ENCODE peak calls at places on chromosomes 1 and 21, in ten cellular contexts. One of them, this sample, is unnamed. For H3K4me1, the result is how much of the 10 kb centered on the place peaks cover.

GRCh38 chr1:190754769-190755168 is 277.1 kb upstream of the BRINP3 start:
- DNase-seq in IMR-90: peak
- DNase-seq in gastrocnemius medialis: no peak
- DNase-seq in esophagus squamous epithelium: no peak
- DNase-seq in A549: peak
- DNase-seq in GM12878: no peak
- DNase-seq in ovary: no peak
- DNase-seq in stomach: no peak
- DNase-seq in transverse colon: no peak
- DNase-seq in tibial nerve: no peak
- DNase-seq in this sample: no peak

GRCh38 chr21:36910581-36911307 is 55.7 kb downstream of the HLCS start:
- DNase-seq in IMR-90: peak
- DNase-seq in gastrocnemius medialis: no peak
- DNase-seq in esophagus squamous epithelium: no peak
- DNase-seq in A549: peak
- DNase-seq in GM12878: no peak
- DNase-seq in ovary: no peak
- DNase-seq in stomach: no peak
- DNase-seq in transverse colon: no peak
- DNase-seq in tibial nerve: no peak
- DNase-seq in this sample: no peak

GRCh38 chr1:84433253-84434080 is 35.2 kb downstream of the DNASE2B start:
- DNase-seq in IMR-90: peak
- DNase-seq in gastrocnemius medialis: peak
- DNase-seq in esophagus squamous epithelium: no peak
- DNase-seq in A549: peak
- DNase-seq in GM12878: peak
- DNase-seq in ovary: no peak
- DNase-seq in stomach: peak
- DNase-seq in transverse colon: peak
- DNase-seq in tibial nerve: peak
- DNase-seq in this sample: peak

GRCh38 chr1:244114895-244115294 is 63.8 kb downstream of the ZBTB18 start:
- DNase-seq in IMR-90: peak
- DNase-seq in gastrocnemius medialis: no peak
- DNase-seq in esophagus squamous epithelium: no peak
- DNase-seq in A549: no peak
- DNase-seq in GM12878: no peak
- DNase-seq in ovary: no peak
- DNase-seq in stomach: no peak
- DNase-seq in transverse colon: no peak
- DNase-seq in tibial nerve: no peak
- DNase-seq in this sample: no peak

GRCh38 chr1:9294910-9295636 is 2.4 kb downstream of the SPSB1 start:
- DNase-seq in IMR-90: peak
- DNase-seq in gastrocnemius medialis: no peak
- DNase-seq in esophagus squamous epithelium: no peak
- DNase-seq in A549: peak
- DNase-seq in GM12878: no peak
- DNase-seq in ovary: no peak
- DNase-seq in stomach: no peak
- DNase-seq in transverse colon: peak
- DNase-seq in tibial nerve: peak
- DNase-seq in this sample: no peak

GRCh38 chr1:9410737-9411297 is 118.1 kb downstream of the SPSB1 start:
- DNase-seq in IMR-90: peak
- DNase-seq in gastrocnemius medialis: no peak
- DNase-seq in esophagus squamous epithelium: no peak
- DNase-seq in A549: peak
- DNase-seq in GM12878: peak
- DNase-seq in ovary: no peak
- DNase-seq in stomach: no peak
- DNase-seq in transverse colon: no peak
- DNase-seq in tibial nerve: peak
- DNase-seq in this sample: no peak

GRCh38 chr21:45465105-45465504 is 60.1 kb downstream of the COL18A1 start:
- DNase-seq in IMR-90: no peak
- DNase-seq in gastrocnemius medialis: no peak
- DNase-seq in esophagus squamous epithelium: no peak
- DNase-seq in A549: no peak
- DNase-seq in GM12878: no peak
- DNase-seq in ovary: no peak
- DNase-seq in stomach: no peak
- DNase-seq in transverse colon: no peak
- DNase-seq in tibial nerve: no peak
- DNase-seq in this sample: no peak

GRCh38 chr1:231990388-231990787 is 363.8 kb downstream of the DISC1 start:
- DNase-seq in IMR-90: no peak
- DNase-seq in gastrocnemius medialis: no peak
- DNase-seq in esophagus squamous epithelium: no peak
- DNase-seq in A549: no peak
- DNase-seq in GM12878: no peak
- DNase-seq in ovary: no peak
- DNase-seq in stomach: no peak
- DNase-seq in transverse colon: no peak
- DNase-seq in tibial nerve: peak
- DNase-seq in this sample: peak

GRCh38 chr1:113396585-113396984 is 6.3 kb downstream of the MAGI3 start:
- DNase-seq in IMR-90: peak
- DNase-seq in gastrocnemius medialis: no peak
- DNase-seq in esophagus squamous epithelium: no peak
- DNase-seq in A549: peak
- DNase-seq in GM12878: no peak
- DNase-seq in ovary: no peak
- DNase-seq in stomach: no peak
- DNase-seq in transverse colon: no peak
- DNase-seq in tibial nerve: no peak
- DNase-seq in this sample: no peak

GRCh38 chr1:16904560-16905111 is 8.9 kb downstream of the RNU1-2 start:
- DNase-seq in IMR-90: peak
- DNase-seq in gastrocnemius medialis: peak
- DNase-seq in esophagus squamous epithelium: peak
- DNase-seq in A549: peak
- DNase-seq in GM12878: peak
- DNase-seq in ovary: peak
- DNase-seq in stomach: peak
- DNase-seq in transverse colon: peak
- DNase-seq in tibial nerve: peak
- DNase-seq in this sample: peak

GRCh38 chr21:37877171-37877570 is 39.1 kb downstream of the KCNJ6 start:
- DNase-seq in IMR-90: peak
- DNase-seq in gastrocnemius medialis: no peak
- DNase-seq in esophagus squamous epithelium: no peak
- DNase-seq in A549: no peak
- DNase-seq in GM12878: no peak
- DNase-seq in ovary: no peak
- DNase-seq in stomach: no peak
- DNase-seq in transverse colon: no peak
- DNase-seq in tibial nerve: no peak
- DNase-seq in this sample: no peak

GRCh38 chr1:235180916-235181315 is 19.9 kb upstream of the RBM34 start:
- DNase-seq in IMR-90: no peak
- DNase-seq in gastrocnemius medialis: no peak
- DNase-seq in esophagus squamous epithelium: no peak
- DNase-seq in A549: no peak
- DNase-seq in GM12878: no peak
- DNase-seq in ovary: no peak
- DNase-seq in stomach: no peak
- DNase-seq in transverse colon: no peak
- DNase-seq in tibial nerve: no peak
- DNase-seq in this sample: no peak

GRCh38 chr1:229203030-229203751 is 67.7 kb upstream of the RAB4A start:
- DNase-seq in IMR-90: peak
- DNase-seq in gastrocnemius medialis: no peak
- DNase-seq in esophagus squamous epithelium: no peak
- DNase-seq in A549: peak
- DNase-seq in GM12878: no peak
- DNase-seq in ovary: peak
- DNase-seq in stomach: no peak
- DNase-seq in transverse colon: no peak
- DNase-seq in tibial nerve: no peak
- DNase-seq in this sample: peak

GRCh38 chr1:54380285-54380882 is 25.8 kb downstream of the SSBP3 start:
- DNase-seq in IMR-90: no peak
- DNase-seq in gastrocnemius medialis: no peak
- DNase-seq in esophagus squamous epithelium: no peak
- DNase-seq in A549: no peak
- DNase-seq in GM12878: no peak
- DNase-seq in ovary: no peak
- DNase-seq in stomach: no peak
- DNase-seq in transverse colon: no peak
- DNase-seq in tibial nerve: no peak
- DNase-seq in this sample: no peak

DNA sequence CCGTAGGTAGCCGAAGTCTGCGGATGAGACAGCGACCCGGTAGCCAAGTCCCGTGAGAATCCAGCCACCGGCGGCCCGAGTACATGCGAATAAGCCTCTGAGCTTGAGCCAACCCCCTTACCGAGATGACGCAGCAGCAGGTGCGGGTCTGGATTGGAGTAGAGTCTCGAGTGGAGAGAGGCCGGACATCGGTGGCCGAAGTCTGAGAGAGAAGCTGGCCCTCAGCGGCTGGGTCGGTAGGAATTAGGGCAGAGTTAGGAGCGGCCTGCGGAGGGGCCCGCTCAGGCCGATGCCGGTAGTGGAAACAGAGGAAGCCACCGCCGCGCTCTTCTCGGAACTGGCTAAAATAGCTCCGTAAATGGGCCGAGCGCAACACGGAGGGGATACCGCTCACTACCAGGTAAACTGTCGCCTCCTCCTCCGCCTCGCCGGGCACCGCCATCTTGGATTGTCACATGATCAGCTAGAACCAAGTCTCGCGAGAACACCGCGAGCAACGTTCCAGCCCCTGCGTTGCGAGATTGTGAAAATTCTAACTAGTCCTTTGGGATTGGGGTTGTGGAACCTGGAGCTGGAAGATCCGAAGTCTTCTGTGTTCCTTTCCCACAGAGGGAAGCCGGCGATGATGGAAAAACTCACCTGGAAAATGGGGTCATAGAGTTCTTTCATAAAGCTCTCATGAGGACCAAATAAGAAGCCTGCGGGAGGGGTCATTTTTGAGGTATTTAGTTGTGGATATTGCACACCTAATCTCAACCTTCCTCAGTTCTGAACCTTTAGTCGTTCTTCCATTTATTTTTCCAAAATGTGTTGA is at the start of gene GPATCH3:
- DNase-seq in IMR-90: peak
- DNase-seq in gastrocnemius medialis: peak
- DNase-seq in esophagus squamous epithelium: peak
- DNase-seq in A549: peak
- DNase-seq in GM12878: peak
- DNase-seq in ovary: peak
- DNase-seq in stomach: peak
- DNase-seq in transverse colon: peak
- DNase-seq in tibial nerve: peak
- DNase-seq in this sample: peak
- TF ChIP-seq POLR2A in IMR-90: peak
- TF ChIP-seq POLR2A in gastrocnemius medialis: peak
- TF ChIP-seq POLR2A in esophagus squamous epithelium: no peak
- TF ChIP-seq POLR2A in A549: peak
- TF ChIP-seq POLR2A in GM12878: peak
- TF ChIP-seq POLR2A in ovary: no peak
- TF ChIP-seq POLR2A in stomach: no peak
- TF ChIP-seq POLR2A in transverse colon: peak
- TF ChIP-seq POLR2A in tibial nerve: no peak
- TF ChIP-seq POLR2A in this sample: no peak

GRCh38 chr1:107550358-107550757 is 409.5 kb downstream of the NTNG1 start:
- DNase-seq in IMR-90: no peak
- DNase-seq in gastrocnemius medialis: no peak
- DNase-seq in esophagus squamous epithelium: no peak
- DNase-seq in A549: no peak
- DNase-seq in GM12878: no peak
- DNase-seq in ovary: no peak
- DNase-seq in stomach: no peak
- DNase-seq in transverse colon: no peak
- DNase-seq in tibial nerve: no peak
- DNase-seq in this sample: no peak
- H3K4me1 ChIP-seq in IMR-90: under half
- H3K4me1 ChIP-seq in gastrocnemius medialis: under half
- H3K4me1 ChIP-seq in esophagus squamous epithelium: under half
- H3K4me1 ChIP-seq in A549: under half
- H3K4me1 ChIP-seq in GM12878: under half
- H3K4me1 ChIP-seq in ovary: under half
- H3K4me1 ChIP-seq in stomach: under half
- H3K4me1 ChIP-seq in transverse colon: under half
- H3K4me1 ChIP-seq in tibial nerve: under half
- H3K4me1 ChIP-seq in this sample: under half

GRCh38 chr1:225469051-225469450 is 41.2 kb upstream of the LBR start:
- DNase-seq in IMR-90: no peak
- DNase-seq in gastrocnemius medialis: no peak
- DNase-seq in esophagus squamous epithelium: no peak
- DNase-seq in A549: no peak
- DNase-seq in GM12878: no peak
- DNase-seq in ovary: peak
- DNase-seq in stomach: no peak
- DNase-seq in transverse colon: no peak
- DNase-seq in tibial nerve: no peak
- DNase-seq in this sample: peak

GRCh38 chr1:225466848-225467192 is 39.0 kb upstream of the LBR start:
- DNase-seq in IMR-90: no peak
- DNase-seq in gastrocnemius medialis: no peak
- DNase-seq in esophagus squamous epithelium: no peak
- DNase-seq in A549: no peak
- DNase-seq in GM12878: no peak
- DNase-seq in ovary: no peak
- DNase-seq in stomach: no peak
- DNase-seq in transverse colon: no peak
- DNase-seq in tibial nerve: no peak
- DNase-seq in this sample: no peak

GRCh38 chr1:225465793-225466517 is 38.1 kb upstream of the LBR start:
- DNase-seq in IMR-90: no peak
- DNase-seq in gastrocnemius medialis: no peak
- DNase-seq in esophagus squamous epithelium: no peak
- DNase-seq in A549: no peak
- DNase-seq in GM12878: no peak
- DNase-seq in ovary: no peak
- DNase-seq in stomach: no peak
- DNase-seq in transverse colon: no peak
- DNase-seq in tibial nerve: no peak
- DNase-seq in this sample: no peak

GRCh38 chr1:225468270-225469020 is 40.6 kb upstream of the LBR start:
- DNase-seq in IMR-90: no peak
- DNase-seq in gastrocnemius medialis: no peak
- DNase-seq in esophagus squamous epithelium: no peak
- DNase-seq in A549: no peak
- DNase-seq in GM12878: no peak
- DNase-seq in ovary: no peak
- DNase-seq in stomach: no peak
- DNase-seq in transverse colon: no peak
- DNase-seq in tibial nerve: no peak
- DNase-seq in this sample: no peak

GRCh38 chr1:225467193-225468020 is 39.6 kb upstream of the LBR start:
- DNase-seq in IMR-90: no peak
- DNase-seq in gastrocnemius medialis: peak
- DNase-seq in esophagus squamous epithelium: peak
- DNase-seq in A549: no peak
- DNase-seq in GM12878: peak
- DNase-seq in ovary: no peak
- DNase-seq in stomach: peak
- DNase-seq in transverse colon: peak
- DNase-seq in tibial nerve: peak
- DNase-seq in this sample: no peak
- TF ChIP-seq POLR2A in IMR-90: no peak
- TF ChIP-seq POLR2A in gastrocnemius medialis: peak
- TF ChIP-seq POLR2A in esophagus squamous epithelium: no peak
- TF ChIP-seq POLR2A in A549: no peak
- TF ChIP-seq POLR2A in GM12878: peak
- TF ChIP-seq POLR2A in ovary: no peak
- TF ChIP-seq POLR2A in stomach: no peak
- TF ChIP-seq POLR2A in transverse colon: peak
- TF ChIP-seq POLR2A in tibial nerve: no peak
- TF ChIP-seq POLR2A in this sample: no peak

GRCh38 chr21:41827951-41828883 is 50.9 kb downstream of the PRDM15 start:
- DNase-seq in IMR-90: no peak
- DNase-seq in gastrocnemius medialis: no peak
- DNase-seq in esophagus squamous epithelium: no peak
- DNase-seq in A549: no peak
- DNase-seq in GM12878: no peak
- DNase-seq in ovary: no peak
- DNase-seq in stomach: no peak
- DNase-seq in transverse colon: no peak
- DNase-seq in tibial nerve: no peak
- DNase-seq in this sample: no peak
- H3K4me1 ChIP-seq in IMR-90: under half
- H3K4me1 ChIP-seq in gastrocnemius medialis: under half
- H3K4me1 ChIP-seq in esophagus squamous epithelium: under half
- H3K4me1 ChIP-seq in A549: under half
- H3K4me1 ChIP-seq in GM12878: under half
- H3K4me1 ChIP-seq in ovary: under half
- H3K4me1 ChIP-seq in stomach: under half
- H3K4me1 ChIP-seq in transverse colon: under half
- H3K4me1 ChIP-seq in tibial nerve: under half
- H3K4me1 ChIP-seq in this sample: under half

This sample was measured in uterus.